ENCODE peak calls at places on chromosomes 16 and 17, in five cellular contexts. M is AG04450; J is HCEC 1CT; E is activated CD8-positive, alpha-beta T cell treated with anti-CD3 and anti-CD28 coated beads, Interleukin-2, amount 10 ng/mL, durations not matched to agents 7 days and 5 days; R is ureter. X is an unnamed sample.

GRCh38 chr17:50330151-50330753 is 15.7 kb upstream of the XYLT2 start:
- DNase-seq in R (no peak), M (no peak), J (no peak), E (no peak), X (no peak)

GRCh38 chr16:73217654-73218053 is 169.7 kb upstream of the ZFHX3 start:
- DNase-seq in J (no peak), E (no peak), M (no peak), R (no peak), X (peak)

GRCh38 chr17:77107506-77108433 is 33.0 kb upstream of the SEC14L1 start:
- DNase-seq in M (no peak), J (no peak), E (peak), R (no peak), X (no peak)

GRCh38 chr16:57126412-57126811 is 34.0 kb downstream of the CPNE2 start:
- DNase-seq in J (no peak), R (no peak), E (no peak), M (no peak), X (no peak)

GRCh38 chr17:80577876-80578275 is 33.2 kb downstream of the RPTOR start:
- DNase-seq in M (no peak), R (no peak), E (no peak), J (no peak), X (no peak)

GRCh38 chr16:87505834-87506233 is 13.0 kb upstream of the ZCCHC14 start:
- DNase-seq in R (no peak), E (no peak), M (no peak), J (no peak), X (no peak)

GRCh38 chr16:81645303-81645702 is 133.8 kb upstream of the PLCG2 start:
- DNase-seq in J (peak), E (no peak), R (no peak), M (peak), X (peak)

GRCh38 chr17:17494499-17495447 is 1.4 kb downstream of the RASD1 start:
- DNase-seq in E (no peak), R (no peak), J (no peak), M (no peak), X (peak)

GRCh38 chr16:66574081-66574480 is 5.2 kb upstream of the CMTM2 start:
- DNase-seq in R (no peak), E (no peak), M (no peak), J (no peak), X (no peak)

GRCh38 chr16:47643610-47644009 is 182.5 kb downstream of the PHKB start:
- DNase-seq in J (no peak), E (peak), R (no peak), M (no peak), X (no peak)

GRCh38 chr17:66791337-66791736 is 43.6 kb upstream of the CACNG5 start:
- DNase-seq in R (no peak), J (no peak), E (no peak), M (no peak), X (peak)

GRCh38 chr16:78563905-78564304 is 464.5 kb downstream of the WWOX start:
- DNase-seq in J (no peak), E (no peak), M (no peak), R (no peak), X (peak)

GRCh38 chr16:73610605-73611177 is 562.8 kb upstream of the ZFHX3 start:
- DNase-seq in M (no peak), J (no peak), E (no peak), R (no peak), X (peak)

GRCh38 chr16:80997139-80997798 is 9.4 kb downstream of the CMC2 start:
- DNase-seq in M (no peak), J (peak), E (no peak), R (no peak), X (no peak)

GRCh38 chr17:30344283-30345088 is 10.6 kb upstream of the TMIGD1 start:
- DNase-seq in M (no peak), R (peak), J (peak), E (no peak), X (peak)

GRCh38 chr17:67378444-67379250 is 1.6 kb downstream of the PITPNC1 start:
- DNase-seq in J (peak), E (peak), M (peak), R (peak), X (peak)

GRCh38 chr17:42276359-42276608 is at the start of gene STAT5B:
- DNase-seq in E (peak), J (peak), R (peak), M (no peak), X (peak)

GRCh38 chr17:72332367-72332766 is 211.5 kb downstream of the SOX9 start:
- DNase-seq in M (no peak), R (no peak), J (no peak), E (no peak), X (no peak)

GRCh38 chr17:49197346-49197998 is 12.9 kb downstream of the GNGT2 start:
- DNase-seq in J (no peak), R (no peak), E (no peak), M (no peak), X (no peak)

GRCh38 chr16:88503374-88503770 is 50.3 kb downstream of the ZFPM1 start:
- DNase-seq in R (no peak), J (no peak), M (no peak), E (peak), X (no peak)

GRCh38 chr17:56064506-56064905 is 88.8 kb upstream of the ANKFN1 start:
- DNase-seq in M (no peak), E (no peak), J (no peak), R (no peak), X (no peak)

GRCh38 chr16:11076259-11077018 is 132.1 kb downstream of the CLEC16A start:
- DNase-seq in J (no peak), M (no peak), E (peak), R (no peak), X (no peak)

GRCh38 chr16:21610006-21610544 is 10.7 kb downstream of the METTL9 start:
- DNase-seq in J (no peak), E (no peak), R (no peak), M (no peak), X (no peak)

GRCh38 chr16:25045696-25046381 is 30.7 kb upstream of the ARHGAP17 start:
- DNase-seq in E (no peak), M (no peak), R (no peak), J (peak), X (no peak)

GRCh38 chr17:80789356-80789902 is 202.2 kb upstream of the CHMP6 start:
- DNase-seq in J (peak), E (no peak), R (no peak), M (peak), X (no peak)

GRCh38 chr16:68778551-68779231 is 41.6 kb downstream of the CDH1 start:
- DNase-seq in E (no peak), J (no peak), M (no peak), R (peak), X (no peak)

GRCh38 chr16:69448470-69449193 is 24.2 kb downstream of the CYB5B start:
- DNase-seq in J (peak), E (no peak), R (no peak), M (no peak), X (no peak)

GRCh38 chr17:47839899-47840741 is 953 bp downstream of the SCRN2 start:
- DNase-seq in M (no peak), R (no peak), J (no peak), E (no peak), X (no peak)

GRCh38 chr16:12339686-12340085 is 363.2 kb downstream of the SNX29 start:
- DNase-seq in E (no peak), M (peak), R (no peak), J (no peak), X (no peak)